ENCODE peak calls at places on chromosome 9, in eight cellular contexts. R is amniotic stem cell; H is activated T-cell treated with anti-CD3 and anti-CD28 coated beads for 1 hour; N is KBM-7; Q is stimulated activated naive B cell treated with anti-CD40 and anti-IgM and Interleukin-4, amounts not matched to agents 10 μg/mL and 1 μg/mL and 100 μg/mL, for 72 hours; W is posterior cingulate gyrus; K is DND-41; C is EH. B is an unnamed sample.

GRCh38 chr9:72623156-72623555 is 101.7 kb downstream of the TMC1 start:
- DNase-seq in Q (no peak), C (no peak), H (no peak), R (no peak), N (no peak), W (no peak), K (no peak), B (no peak)

GRCh38 chr9:114392749-114393112 is 4.9 kb upstream of the AKNA start:
- DNase-seq in H (no peak), R (no peak), K (no peak), N (no peak), C (no peak), W (no peak), Q (no peak), B (no peak)

GRCh38 chr9:91841591-91841990 is 108.4 kb downstream of the ROR2 start:
- DNase-seq in W (no peak), R (no peak), H (no peak), C (no peak), K (no peak), Q (no peak), N (no peak), B (no peak)

GRCh38 chr9:115135786-115136185 is 17.8 kb upstream of the TNC start:
- DNase-seq in R (no peak), W (no peak), N (no peak), C (peak), Q (no peak), K (no peak), H (no peak), B (no peak)

GRCh38 chr9:91391426-91392217 is 29.9 kb upstream of the AUH start:
- DNase-seq in C (peak), K (no peak), N (no peak), Q (no peak), R (no peak), H (no peak), W (no peak), B (no peak)

GRCh38 chr9:37336150-37336549 is 86.3 kb upstream of the GRHPR start:
- DNase-seq in W (no peak), H (no peak), K (no peak), R (no peak), N (peak), C (no peak), Q (no peak), B (no peak)

GRCh38 chr9:72365525-72366256 is 683 bp upstream of the ZFAND5 start:
- DNase-seq in N (peak), K (peak), Q (peak), C (no peak), W (peak), R (peak), H (peak), B (peak)

GRCh38 chr9:93136011-93136440 is 2.0 kb upstream of the NINJ1 start:
- DNase-seq in H (no peak), W (no peak), C (no peak), K (no peak), N (no peak), Q (no peak), R (no peak), B (no peak)

GRCh38 chr9:114481789-114482188 is 23.5 kb downstream of the WHRN start:
- DNase-seq in C (no peak), N (no peak), R (no peak), K (no peak), W (no peak), H (no peak), Q (no peak), B (no peak)

GRCh38 chr9:7320139-7320538 is 479.4 kb downstream of the DMAC1 start:
- DNase-seq in R (no peak), W (no peak), K (no peak), C (peak), H (no peak), Q (no peak), N (no peak), B (no peak)

GRCh38 chr9:108933231-108933630 is 693 bp downstream of the ELP1 start:
- DNase-seq in W (no peak), R (peak), C (peak), H (no peak), Q (no peak), N (no peak), K (no peak), B (no peak)

GRCh38 chr9:93679536-93680444 is 103.4 kb downstream of the PHF2 start:
- DNase-seq in N (no peak), Q (peak), H (no peak), K (peak), C (no peak), W (peak), R (no peak), B (no peak)

GRCh38 chr9:15231788-15232635 is 75.0 kb downstream of the TTC39B start:
- DNase-seq in H (no peak), R (no peak), Q (no peak), K (peak), C (peak), N (peak), W (no peak), B (no peak)

GRCh38 chr9:35285731-35286130 is 123.9 kb downstream of the UNC13B start:
- DNase-seq in Q (no peak), W (no peak), N (no peak), R (no peak), C (peak), K (no peak), H (no peak), B (no peak)

GRCh38 chr9:85041737-85042136 is 372.2 kb downstream of the NTRK2 start:
- DNase-seq in H (no peak), W (no peak), Q (no peak), N (no peak), C (no peak), K (no peak), R (no peak), B (no peak)

GRCh38 chr9:116450378-116451139 is 236.5 kb upstream of the TRIM32 start:
- DNase-seq in Q (peak), K (no peak), R (no peak), W (no peak), C (peak), H (no peak), N (no peak), B (no peak)

GRCh38 chr9:7216004-7216821 is 458.4 kb downstream of the KDM4C start:
- DNase-seq in C (no peak), N (peak), K (no peak), R (no peak), W (no peak), H (no peak), Q (no peak), B (no peak)

GRCh38 chr9:136379401-136379800 is 5.9 kb upstream of the CARD9 start:
- DNase-seq in W (no peak), R (no peak), H (no peak), C (no peak), K (no peak), Q (no peak), N (no peak), B (no peak)

GRCh38 chr9:133693116-133693515 is 45.0 kb downstream of the SARDH start:
- DNase-seq in K (no peak), H (no peak), W (no peak), C (no peak), R (no peak), Q (no peak), N (no peak), B (no peak)

GRCh38 chr9:87422999-87423398 is 74.7 kb upstream of the DAPK1 start:
- DNase-seq in R (no peak), H (no peak), N (no peak), C (no peak), K (no peak), Q (no peak), W (no peak), B (no peak)

GRCh38 chr9:124320062-124320973 is 62.6 kb downstream of the NEK6 start:
- DNase-seq in K (peak), Q (no peak), C (peak), H (peak), R (peak), N (peak), W (peak), B (peak)

GRCh38 chr9:111961011-111961410 is 64.4 kb downstream of the UGCG start:
- DNase-seq in Q (no peak), W (no peak), N (no peak), K (no peak), C (peak), H (no peak), R (no peak), B (no peak)

GRCh38 chr9:131395027-131395744 is 1.3 kb downstream of the PRRC2B start:
- DNase-seq in H (peak), C (peak), R (no peak), W (no peak), Q (peak), K (peak), N (peak), B (peak)

GRCh38 chr9:114898741-114899140 is 31.6 kb downstream of the TNFSF8 start:
- DNase-seq in K (peak), Q (no peak), H (peak), C (no peak), N (peak), W (no peak), R (no peak), B (peak)

GRCh38 chr9:36029765-36030528 is 6.8 kb upstream of the RECK start:
- DNase-seq in H (no peak), C (peak), N (no peak), W (no peak), R (peak), K (no peak), Q (no peak), B (no peak)

GRCh38 chr9:127133739-127134167 is 11.3 kb upstream of the ANGPTL2 start:
- DNase-seq in R (peak), W (peak), H (no peak), N (no peak), Q (no peak), K (no peak), C (peak), B (no peak)

GRCh38 chr9:129868571-129869486 is 33.6 kb downstream of the USP20 start:
- DNase-seq in N (no peak), Q (no peak), K (no peak), R (no peak), W (no peak), C (no peak), H (peak), B (peak)

GRCh38 chr9:91844170-91844569 is 105.9 kb downstream of the ROR2 start:
- DNase-seq in Q (no peak), R (no peak), W (no peak), H (no peak), C (no peak), N (peak), K (no peak), B (no peak)

GRCh38 chr9:133801739-133802138 is 63.6 kb upstream of the SARDH start:
- DNase-seq in Q (no peak), K (no peak), N (no peak), H (no peak), W (no peak), C (no peak), R (no peak), B (no peak)

GRCh38 chr9:137304383-137305059 is 2.5 kb upstream of the NRARP start:
- DNase-seq in H (no peak), N (no peak), Q (no peak), R (no peak), K (no peak), C (no peak), W (no peak), B (no peak)

GRCh38 chr9:81609782-81610738 is 79.3 kb downstream of the TLE1 start:
- DNase-seq in R (no peak), Q (no peak), C (peak), W (no peak), N (peak), H (no peak), K (peak), B (no peak)

GRCh38 chr9:122389799-122390481 is 19.1 kb downstream of the PTGS1 start:
- DNase-seq in Q (peak), H (no peak), W (no peak), N (peak), R (no peak), C (no peak), K (no peak), B (no peak)

GRCh38 chr9:131804826-131805225 is 65.0 kb upstream of the RAPGEF1 start:
- DNase-seq in N (no peak), H (no peak), C (no peak), Q (no peak), K (no peak), R (no peak), W (no peak), B (no peak)

GRCh38 chr9:107809859-107810492 is 320.4 kb upstream of the KLF4 start:
- DNase-seq in W (no peak), K (no peak), R (no peak), H (no peak), N (no peak), C (peak), Q (no peak), B (no peak)

GRCh38 chr9:96858018-96858573 is 3.8 kb upstream of the ZNF782 start:
- DNase-seq in W (no peak), R (no peak), N (no peak), C (peak), K (no peak), H (no peak), Q (no peak), B (no peak)

GRCh38 chr9:8429768-8430167 is 630.2 kb upstream of the DMAC1 start:
- DNase-seq in K (no peak), W (no peak), C (no peak), R (no peak), N (no peak), H (no peak), Q (no peak), B (no peak)

B was measured in naive thymus-derived CD4-positive, alpha-beta T cell.